ENCODE peak calls at places on chromosomes 5 and 9, in eight cellular contexts. B is ovary; L is fibroblast of lung; V is prostate gland; C is HCT116; H is CD8-positive, alpha-beta T cell; K is K562; O is psoas muscle. P is an unnamed sample.
A peak's percentile ranks its signal among the peaks of the same experiment; 100 is the strongest.

GRCh38 chr9:124420991-124421543 is 5.8 kb upstream of the PSMB7 start:
- DNase-seq in B (no peak), V (no peak), C (no peak), O (no peak), H (no peak), L (no peak), K (no peak), P (no peak)

GRCh38 chr9:105859428-105860091 is 165.2 kb downstream of the TMEM38B start:
- DNase-seq in K (no peak), V (no peak), L (no peak), H (no peak), O (no peak), B (no peak), C (no peak), P (no peak)

GRCh38 chr9:130419521-130420035 is 25.2 kb upstream of the ASS1 start:
- DNase-seq in B (no peak), H (no peak), L (no peak), C (no peak), O (no peak), V (no peak), K (no peak), P (no peak)

GRCh38 chr9:108184941-108185340 is 670.8 kb downstream of the ACTL7B start:
- DNase-seq in B (no peak), H (no peak), L (no peak), O (peak; percentile 19), C (no peak), V (peak; percentile 68), K (no peak), P (peak; percentile 91)

GRCh38 chr5:15500326-15500958 is 462 bp downstream of the FBXL7 start:
- DNase-seq in H (no peak), K (no peak), V (peak; percentile 19), B (peak; percentile 78), C (no peak), L (peak; percentile 50), O (peak; percentile 75), P (no peak)

GRCh38 chr5:17837757-17838156 is 203.5 kb downstream of the TAF11L14 start:
- DNase-seq in B (no peak), L (no peak), C (no peak), O (no peak), H (no peak), V (no peak), K (no peak), P (no peak)

GRCh38 chr5:61933787-61934626 is 372.0 kb upstream of the KIF2A start:
- DNase-seq in L (peak; percentile 58), V (peak; percentile 80), B (peak; percentile 47), K (peak; percentile 57), O (no peak), H (no peak), C (peak; percentile 34), P (no peak)

GRCh38 chr9:133160742-133161541 is 2.8 kb downstream of the GBGT1 start:
- DNase-seq in H (peak; percentile 20), C (peak; percentile 68), B (peak; percentile 71), V (no peak), K (peak; percentile 86), L (peak; percentile 81), O (peak; percentile 70), P (peak; percentile 29)

GRCh38 chr5:7850241-7850532 is 746 bp downstream of the CFAP90 start:
- DNase-seq in K (no peak), B (peak; percentile 53), C (no peak), V (no peak), O (no peak), H (no peak), L (no peak), P (no peak)

GRCh38 chr5:44002381-44002901 is 386.8 kb downstream of the FGF10 start:
- DNase-seq in L (peak; percentile 76), C (peak; percentile 2), V (peak; percentile 15), H (no peak), B (no peak), O (no peak), K (no peak), P (peak; percentile 1)

GRCh38 chr9:107260437-107261081 is 22.5 kb upstream of the RAD23B start:
- DNase-seq in L (no peak), H (no peak), O (no peak), C (no peak), B (no peak), K (no peak), V (no peak), P (no peak)

GRCh38 chr5:57216714-57217113 is 42.9 kb downstream of the GPBP1 start:
- DNase-seq in V (no peak), H (no peak), B (no peak), L (peak; percentile 75), O (no peak), C (no peak), K (no peak), P (peak; percentile 51)

GRCh38 chr5:39138892-39139291 is 64.7 kb upstream of the RICTOR start:
- DNase-seq in K (no peak), H (no peak), C (no peak), L (peak; percentile 87), O (no peak), V (no peak), B (no peak), P (peak; percentile 86)

GRCh38 chr5:158145827-158146226 is 286.9 kb upstream of the CLINT1 start:
- DNase-seq in K (no peak), O (no peak), V (no peak), B (no peak), L (no peak), C (no peak), H (no peak), P (no peak)

GRCh38 chr9:123089790-123090189 is 56.3 kb downstream of the GPR21 start:
- DNase-seq in O (no peak), C (no peak), B (no peak), H (no peak), V (no peak), L (no peak), K (no peak), P (no peak)

GRCh38 chr9:123090198-123090896 is 56.9 kb downstream of the GPR21 start:
- DNase-seq in V (no peak), C (no peak), B (no peak), K (no peak), O (no peak), H (no peak), L (no peak), P (no peak)

GRCh38 chr9:123085916-123086315 is 52.4 kb downstream of the GPR21 start:
- DNase-seq in K (no peak), B (no peak), O (no peak), L (no peak), C (no peak), H (no peak), V (no peak), P (no peak)

GRCh38 chr9:123089040-123089439 is 55.6 kb downstream of the GPR21 start:
- DNase-seq in H (no peak), L (no peak), C (no peak), K (no peak), O (no peak), V (no peak), B (no peak), P (no peak)

DNA sequence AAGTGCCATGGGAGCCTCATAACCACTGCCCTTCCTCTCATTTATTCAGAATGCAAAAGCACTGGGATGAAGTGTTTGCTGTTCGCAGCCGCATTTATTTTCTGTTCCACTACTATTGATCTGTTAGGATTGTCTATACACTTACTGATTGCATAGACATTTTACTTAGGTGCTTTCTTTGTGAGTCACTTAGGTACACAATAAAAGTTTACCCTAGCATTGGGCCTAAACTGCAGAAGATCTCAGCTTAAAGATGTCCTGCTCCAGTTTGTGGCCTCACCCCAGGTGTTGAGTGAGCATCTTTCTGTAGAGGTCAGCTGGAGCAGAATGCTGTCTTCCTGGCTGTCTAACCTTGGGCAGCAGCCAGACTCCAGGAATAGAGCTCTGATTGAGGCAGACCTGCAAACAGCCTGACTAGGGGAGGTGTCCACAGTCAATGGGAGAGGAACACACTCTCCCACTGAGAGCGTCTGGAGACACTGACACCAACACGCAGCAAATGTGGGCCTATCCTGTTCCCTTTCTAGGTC is 54.0 kb downstream of the GPR21 start:
- DNase-seq in V (no peak), K (no peak), C (no peak), O (no peak), B (no peak), H (no peak), L (no peak), P (no peak)
- H3K4me1 ChIP-seq in V (peaks cover 5% of the 10 kb centered on the region), K (no peaks in the 10 kb centered on the region), C (no peaks in the 10 kb centered on the region), O (no peaks in the 10 kb centered on the region), B (peaks cover 3% of the 10 kb centered on the region), H (no peaks in the 10 kb centered on the region), L (no peaks in the 10 kb centered on the region), P (no peaks in the 10 kb centered on the region)

GRCh38 chr5:179276838-179277395 is 68.3 kb downstream of the ADAMTS2 start:
- DNase-seq in L (no peak), H (no peak), V (no peak), B (peak; percentile 51), O (peak; percentile 14), K (no peak), C (no peak), P (no peak)

GRCh38 chr5:179273441-179274145 is 71.7 kb downstream of the ADAMTS2 start:
- DNase-seq in B (peak; percentile 38), V (no peak), C (no peak), O (peak; percentile 8), L (no peak), K (no peak), H (no peak), P (no peak)

GRCh38 chr5:179274321-179275315 is 70.6 kb downstream of the ADAMTS2 start:
- DNase-seq in C (no peak), K (no peak), L (no peak), O (peak; percentile 13), V (no peak), B (peak; percentile 54), H (no peak), P (no peak)

GRCh38 chr5:179275941-179276837 is 69.1 kb downstream of the ADAMTS2 start:
- DNase-seq in C (no peak), H (no peak), K (peak; percentile 46), B (peak; percentile 93), O (peak; percentile 90), V (no peak), L (peak; percentile 98), P (no peak)

GRCh38 chr5:179275381-179275878 is 69.8 kb downstream of the ADAMTS2 start:
- DNase-seq in H (no peak), K (no peak), O (peak; percentile 32), L (no peak), V (no peak), B (no peak), C (no peak), P (no peak)
- H3K27ac ChIP-seq in H (no peak overlapping the region), K (no peak overlapping the region), O (peak overlapping the region; percentile 55), L (peak overlapping the region; percentile 98), V (peak overlapping the region; percentile 50), B (peak overlapping the region; percentile 78), C (no peak overlapping the region), P (no peak overlapping the region)

GRCh38 chr9:71768388-71769174 is at the start of gene CEMIP2:
- DNase-seq in H (peak; percentile 83), V (peak; percentile 89), L (peak; percentile 90), C (peak; percentile 62), K (peak; percentile 84), O (peak; percentile 89), B (peak; percentile 92), P (peak; percentile 82)
- TF ChIP-seq CTCF in H (peak; percentile 63), V (no peak), L (no peak), C (peak; percentile 43), K (peak; percentile 91), O (no peak), B (no peak), P (peak; percentile 83)

DNA sequence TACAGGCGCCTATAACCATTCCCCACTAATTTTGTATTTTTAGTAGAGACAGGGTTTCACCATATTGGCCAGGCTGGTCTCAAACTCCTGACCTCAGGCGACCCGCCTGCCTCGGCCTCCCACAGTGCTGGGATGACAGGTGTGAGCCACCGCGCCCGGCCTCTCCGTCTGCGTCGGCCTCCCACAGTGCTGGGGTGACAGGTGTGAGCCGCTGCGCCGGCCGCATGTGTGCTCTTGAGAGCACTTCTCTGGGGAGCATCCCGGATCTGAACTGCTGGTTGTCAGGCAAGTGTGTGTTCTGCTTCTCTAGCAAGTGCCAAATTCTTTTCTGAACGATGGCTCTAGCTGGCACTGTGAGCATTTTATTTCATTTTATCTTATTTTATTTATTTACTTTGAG is 3.7 kb upstream of the ENTPD2 start:
- DNase-seq in K (no peak), V (no peak), O (no peak), B (no peak), L (no peak), C (no peak), H (no peak), P (no peak)
- H3K4me1 ChIP-seq in K (no peaks in the 10 kb centered on the region), V (peaks cover 31% of the 10 kb centered on the region), O (peaks cover 9% of the 10 kb centered on the region), B (peaks cover 22% of the 10 kb centered on the region), L (peaks cover 2% of the 10 kb centered on the region), C (peaks cover 22% of the 10 kb centered on the region), H (peaks cover 12% of the 10 kb centered on the region), P (no peaks in the 10 kb centered on the region)

P was measured in foreskin keratinocyte.